ENCODE peak calls at places on chromosomes 3 and 15, in six cellular contexts. N, M, R, U, C and G are unnamed samples.
A peak's percentile ranks its signal among the peaks of the same experiment; 100 is the strongest.

GRCh38 chr3:169980055-169980454 is 13.4 kb downstream of the SEC62 start:
- DNase-seq in R (no peak), M (no peak), N (no peak), U (no peak), C (no peak), G (no peak)

GRCh38 chr3:194521514-194522260 is 34.9 kb upstream of the ATP13A3 start:
- DNase-seq in U (no peak), C (no peak), R (no peak), M (no peak), N (no peak), G (no peak)

GRCh38 chr3:62688050-62688449 is 187.2 kb downstream of the CADPS start:
- DNase-seq in N (no peak), U (no peak), C (no peak), R (no peak), M (no peak), G (no peak)

GRCh38 chr3:152172465-152172864 is 96.3 kb upstream of the MBNL1 start:
- DNase-seq in N (no peak), C (no peak), U (no peak), M (no peak), R (no peak), G (no peak)

GRCh38 chr15:65868546-65869126 is 655 bp upstream of the RAB11A start:
- DNase-seq in C (no peak), N (no peak), R (no peak), U (no peak), M (no peak), G (no peak)

GRCh38 chr15:62063851-62064635 is 2.7 kb upstream of the C2CD4A start:
- DNase-seq in R (no peak), U (no peak), C (no peak), M (no peak), N (no peak), G (no peak)

GRCh38 chr15:77507911-77508310 is 87.2 kb downstream of the HMG20A start:
- DNase-seq in C (no peak), U (peak; percentile 86), N (no peak), M (no peak), R (no peak), G (no peak)

GRCh38 chr15:50881121-50882048 is 27.1 kb upstream of the AP4E1 start:
- DNase-seq in R (no peak), C (no peak), N (no peak), U (no peak), M (no peak), G (no peak)

GRCh38 chr15:71572452-71573053 is 237.8 kb upstream of the NR2E3 start:
- DNase-seq in N (no peak), R (no peak), U (no peak), C (no peak), M (peak; percentile 40), G (no peak)

GRCh38 chr15:80953953-80954778 is 35.5 kb downstream of the MESD start:
- DNase-seq in R (no peak), U (no peak), N (no peak), M (no peak), C (no peak), G (no peak)

GRCh38 chr3:123807820-123808219 is 76.3 kb downstream of the MYLK start:
- DNase-seq in M (no peak), R (peak; percentile 64), N (peak; percentile 35), U (no peak), C (peak; percentile 64), G (no peak)

GRCh38 chr3:38490288-38490860 is 5.8 kb upstream of the EXOG start:
- DNase-seq in R (no peak), C (no peak), U (no peak), M (no peak), N (no peak), G (no peak)

GRCh38 chr3:138861755-138862333 is 27.1 kb upstream of the PIK3CB start:
- DNase-seq in N (no peak), C (no peak), R (no peak), U (no peak), M (no peak), G (peak; percentile 34)

GRCh38 chr3:49454457-49454856 is 15.6 kb upstream of the DAG1 start:
- DNase-seq in U (peak; percentile 55), C (no peak), R (no peak), N (no peak), M (no peak), G (no peak)

GRCh38 chr15:93001881-93002280 is 87.1 kb downstream of the RGMA start:
- DNase-seq in R (no peak), C (no peak), M (no peak), U (no peak), N (no peak), G (no peak)

GRCh38 chr15:59587085-59587826 is 24.3 kb upstream of the GCNT3 start:
- DNase-seq in M (no peak), U (no peak), R (no peak), N (no peak), C (no peak), G (no peak)

GRCh38 chr3:45551214-45552010 is 43.1 kb upstream of the LIMD1 start:
- DNase-seq in U (peak; percentile 89), C (peak; percentile 62), M (no peak), N (peak; percentile 83), R (peak; percentile 37), G (no peak)

GRCh38 chr3:127488141-127488672 is 102.3 kb downstream of the TPRA1 start:
- DNase-seq in R (no peak), U (no peak), N (no peak), C (no peak), M (no peak), G (no peak)

GRCh38 chr15:70474367-70474681 is 289.0 kb downstream of the UACA start:
- DNase-seq in M (no peak), R (no peak), U (no peak), N (peak; percentile 38), C (no peak), G (no peak)

GRCh38 chr3:176663819-176664218 is 533.5 kb downstream of the TBL1XR1 start:
- DNase-seq in R (no peak), N (no peak), U (no peak), C (no peak), M (peak; percentile 1), G (no peak)

GRCh38 chr3:71444028-71444860 is 139.3 kb downstream of the FOXP1 start:
- DNase-seq in U (peak; percentile 67), N (no peak), C (peak; percentile 91), R (peak; percentile 64), M (no peak), G (peak; percentile 92)

GRCh38 chr3:184952671-184953070 is 140.7 kb downstream of the VPS8 start:
- DNase-seq in U (no peak), M (no peak), R (no peak), N (no peak), C (no peak), G (no peak)

GRCh38 chr3:184954251-184954650 is 142.3 kb downstream of the VPS8 start:
- DNase-seq in M (no peak), C (no peak), R (no peak), U (peak; percentile 45), N (no peak), G (no peak)

GRCh38 chr3:184949570-184949969 is 137.6 kb downstream of the VPS8 start:
- DNase-seq in M (no peak), R (no peak), C (no peak), U (no peak), N (no peak), G (no peak)

DNA sequence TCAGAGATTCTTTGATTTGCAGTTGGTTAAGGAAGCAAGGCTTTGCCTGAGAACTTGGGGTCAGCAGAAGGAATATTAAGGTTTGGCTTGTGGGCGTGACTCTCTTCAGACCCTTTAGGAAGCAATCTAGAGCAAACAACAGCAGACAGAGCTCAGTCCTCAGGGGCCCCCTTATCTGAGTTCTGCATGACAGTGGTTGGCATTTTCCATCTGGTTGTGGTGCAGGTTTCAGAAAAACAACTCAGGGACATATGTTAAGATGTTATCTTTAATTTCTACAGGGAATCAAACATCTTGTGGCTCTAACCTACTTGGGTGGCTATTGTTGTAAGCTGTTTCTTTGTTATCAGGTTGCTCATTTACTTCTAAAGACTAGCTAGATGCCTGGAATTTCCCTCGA is 141.4 kb downstream of the VPS8 start:
- DNase-seq in C (no peak), U (no peak), M (no peak), N (no peak), R (no peak), G (no peak)
- H3K27ac ChIP-seq in C (no peak overlapping the region), U (no peak overlapping the region), M (no peak overlapping the region), N (no peak overlapping the region), R (no peak overlapping the region), G (no peak overlapping the region)

DNA sequence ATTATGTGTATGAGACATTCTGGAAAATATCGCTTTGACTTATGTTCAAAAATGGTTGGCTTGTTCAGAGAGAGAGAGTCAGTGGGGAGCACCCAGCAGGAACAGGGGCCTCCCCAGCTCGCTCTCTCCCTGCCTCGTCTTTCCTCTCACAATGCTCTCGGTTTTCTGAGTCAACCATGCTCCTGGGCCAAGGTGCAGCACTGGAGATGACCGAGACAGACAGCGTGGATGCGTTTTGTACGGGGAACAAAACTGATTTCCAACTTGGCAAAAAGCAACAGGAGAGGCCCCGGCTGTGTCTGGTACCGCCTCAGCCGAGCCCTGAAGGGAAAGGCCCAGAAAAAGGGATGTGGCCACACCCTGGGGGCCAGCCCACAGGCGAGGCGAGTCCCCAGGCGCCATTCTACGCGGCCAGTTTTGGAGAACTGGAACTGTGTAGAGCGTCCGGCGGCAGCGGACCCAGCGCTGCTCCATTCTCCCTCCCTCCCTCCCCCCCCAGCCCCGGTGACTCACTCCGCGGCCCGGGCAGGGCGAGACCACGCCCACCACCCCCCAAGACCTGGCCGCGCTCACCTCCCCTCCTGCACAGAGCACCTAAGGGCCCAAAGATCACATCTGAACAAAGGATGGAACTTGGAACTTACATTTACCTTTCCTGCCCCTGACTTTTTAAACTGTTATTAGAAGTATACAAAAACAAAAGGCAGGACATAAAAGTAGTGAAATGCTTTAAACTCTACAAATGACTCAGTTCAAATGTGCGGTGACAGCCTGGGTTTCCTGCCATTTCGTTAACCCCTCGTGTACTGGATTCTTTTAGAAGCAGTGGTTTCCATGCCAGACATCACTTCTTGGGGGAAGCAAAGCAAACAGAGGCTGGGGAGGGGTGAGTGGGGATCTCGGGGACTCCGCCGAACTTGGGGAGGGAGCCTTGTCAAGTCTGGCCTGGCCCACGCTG is 12.7 kb downstream of the ATP10A start:
- DNase-seq in C (peak; percentile 84), U (peak; percentile 87), M (peak; percentile 60), N (peak; percentile 66), R (peak; percentile 64), G (peak; percentile 87)
- TF ChIP-seq POLR2A in C (no peak), U (no peak), M (peak; percentile 46), N (no peak), R (peak; percentile 32), G (no peak)

GRCh38 chr15:95868450-95868849 is 462.1 kb upstream of the NR2F2 start:
- DNase-seq in R (no peak), U (no peak), N (no peak), M (no peak), C (peak; percentile 50), G (no peak)
- H3K27ac ChIP-seq in R (no peak overlapping the region), U (no peak overlapping the region), N (no peak overlapping the region), M (no peak overlapping the region), C (no peak overlapping the region), G (no peak overlapping the region)

GRCh38 chr15:24957691-24958090 is 2.9 kb downstream of the SNRPN start:
- DNase-seq in M (no peak), N (no peak), R (no peak), U (no peak), C (no peak), G (no peak)

GRCh38 chr15:24954783-24955548 is at the start of the genes SNRPN and SNURF:
- DNase-seq in N (peak; percentile 64), M (peak; percentile 39), U (peak; percentile 90), R (peak; percentile 76), C (peak; percentile 88), G (peak; percentile 91)

GRCh38 chr15:24961967-24962366 is 7.2 kb downstream of the SNRPN start:
- DNase-seq in R (no peak), M (no peak), N (no peak), U (no peak), C (no peak), G (no peak)

GRCh38 chr15:24955549-24955929 is 752 bp downstream of the SNRPN start:
- DNase-seq in N (peak; percentile 18), C (peak; percentile 51), U (no peak), R (no peak), M (peak; percentile 3), G (peak; percentile 82)

GRCh38 chr15:24956131-24956838 is 1.5 kb downstream of the SNRPN start:
- DNase-seq in N (peak; percentile 58), R (peak; percentile 78), C (peak; percentile 89), U (peak; percentile 78), M (peak; percentile 40), G (peak; percentile 91)
- TF ChIP-seq POLR2A in N (peak; percentile 5), R (peak; percentile 49), C (no peak), U (no peak), M (peak; percentile 18), G (no peak)